ENCODE peak calls at places on chromosome 21, in four cellular contexts. One of them, this sample, is unnamed.

GRCh38 chr21:33268736-33269441 is 2.7 kb downstream of the IL10RB start:
- DNase-seq in esophagus squamous epithelium: no peak
- DNase-seq in left ventricle myocardium inferior: no peak
- DNase-seq in fibroblast of lung: no peak
- DNase-seq in this sample: no peak

GRCh38 chr21:31358148-31358547 is 14.1 kb upstream of the TIAM1 start:
- DNase-seq in left ventricle myocardium inferior: no peak
- DNase-seq in fibroblast of lung: no peak
- DNase-seq in esophagus squamous epithelium: no peak
- DNase-seq in this sample: no peak

GRCh38 chr21:31518580-31518979 is 140.9 kb upstream of the SOD1 start:
- DNase-seq in esophagus squamous epithelium: no peak
- DNase-seq in fibroblast of lung: no peak
- DNase-seq in left ventricle myocardium inferior: no peak
- DNase-seq in this sample: no peak

GRCh38 chr21:31874817-31875216 is 2.0 kb downstream of the HUNK start:
- DNase-seq in esophagus squamous epithelium: no peak
- DNase-seq in left ventricle myocardium inferior: no peak
- DNase-seq in fibroblast of lung: no peak
- DNase-seq in this sample: no peak

GRCh38 chr21:33844104-33844889 is 71.3 kb downstream of the ATP5PO start:
- DNase-seq in left ventricle myocardium inferior: peak
- DNase-seq in esophagus squamous epithelium: no peak
- DNase-seq in fibroblast of lung: no peak
- DNase-seq in this sample: peak

GRCh38 chr21:33541756-33542639 is at the start of gene GART:
- DNase-seq in left ventricle myocardium inferior: peak
- DNase-seq in fibroblast of lung: peak
- DNase-seq in esophagus squamous epithelium: peak
- DNase-seq in this sample: peak

GRCh38 chr21:41726058-41726558 is 40.7 kb downstream of the RIPK4 start:
- DNase-seq in left ventricle myocardium inferior: no peak
- DNase-seq in esophagus squamous epithelium: no peak
- DNase-seq in fibroblast of lung: no peak
- DNase-seq in this sample: no peak

GRCh38 chr21:41926068-41926806 is 27.6 kb downstream of the C2CD2 start:
- DNase-seq in fibroblast of lung: peak
- DNase-seq in left ventricle myocardium inferior: no peak
- DNase-seq in esophagus squamous epithelium: no peak
- DNase-seq in this sample: no peak

GRCh38 chr21:35547946-35548774 is 499.1 kb upstream of the RUNX1 start:
- DNase-seq in fibroblast of lung: no peak
- DNase-seq in esophagus squamous epithelium: no peak
- DNase-seq in left ventricle myocardium inferior: no peak
- DNase-seq in this sample: no peak

GRCh38 chr21:22235866-22236590 is 1237.8 kb downstream of the NCAM2 start:
- DNase-seq in fibroblast of lung: no peak
- DNase-seq in esophagus squamous epithelium: no peak
- DNase-seq in left ventricle myocardium inferior: no peak
- DNase-seq in this sample: no peak

GRCh38 chr21:44253832-44254700 is 7.6 kb downstream of the DNMT3L start:
- DNase-seq in fibroblast of lung: no peak
- DNase-seq in esophagus squamous epithelium: no peak
- DNase-seq in left ventricle myocardium inferior: no peak
- DNase-seq in this sample: peak

GRCh38 chr21:17003763-17004373 is 509.0 kb upstream of the CXADR start:
- DNase-seq in left ventricle myocardium inferior: no peak
- DNase-seq in fibroblast of lung: peak
- DNase-seq in esophagus squamous epithelium: no peak
- DNase-seq in this sample: no peak

GRCh38 chr21:45095505-45095904 is 21.1 kb downstream of the ADARB1 start:
- DNase-seq in fibroblast of lung: no peak
- DNase-seq in left ventricle myocardium inferior: no peak
- DNase-seq in esophagus squamous epithelium: no peak
- DNase-seq in this sample: no peak

GRCh38 chr21:39511102-39511501 is 59.3 kb downstream of the SH3BGR start:
- DNase-seq in left ventricle myocardium inferior: no peak
- DNase-seq in fibroblast of lung: no peak
- DNase-seq in esophagus squamous epithelium: no peak
- DNase-seq in this sample: no peak

GRCh38 chr21:25508364-25508763 is 98.9 kb downstream of the MRPL39 start:
- DNase-seq in esophagus squamous epithelium: no peak
- DNase-seq in left ventricle myocardium inferior: no peak
- DNase-seq in fibroblast of lung: no peak
- DNase-seq in this sample: no peak

GRCh38 chr21:36082140-36082742 is 12.4 kb downstream of the CBR1 start:
- DNase-seq in fibroblast of lung: peak
- DNase-seq in left ventricle myocardium inferior: no peak
- DNase-seq in esophagus squamous epithelium: no peak
- DNase-seq in this sample: no peak

GRCh38 chr21:25639167-25639921 is at the start of gene JAM2:
- DNase-seq in fibroblast of lung: peak
- DNase-seq in esophagus squamous epithelium: no peak
- DNase-seq in left ventricle myocardium inferior: peak
- DNase-seq in this sample: no peak

GRCh38 chr21:34603002-34603709 is 11.8 kb downstream of the RCAN1 start:
- DNase-seq in esophagus squamous epithelium: no peak
- DNase-seq in fibroblast of lung: peak
- DNase-seq in left ventricle myocardium inferior: peak
- DNase-seq in this sample: peak

GRCh38 chr21:44800971-44801467 is 601 bp downstream of the UBE2G2 start:
- DNase-seq in esophagus squamous epithelium: no peak
- DNase-seq in left ventricle myocardium inferior: no peak
- DNase-seq in fibroblast of lung: peak
- DNase-seq in this sample: no peak

GRCh38 chr21:33028759-33029511 is 3.2 kb downstream of the OLIG2 start:
- DNase-seq in left ventricle myocardium inferior: no peak
- DNase-seq in esophagus squamous epithelium: no peak
- DNase-seq in fibroblast of lung: no peak
- DNase-seq in this sample: no peak

GRCh38 chr21:36859744-36860501 is 106.5 kb downstream of the HLCS start:
- DNase-seq in fibroblast of lung: peak
- DNase-seq in left ventricle myocardium inferior: peak
- DNase-seq in esophagus squamous epithelium: no peak
- DNase-seq in this sample: no peak

GRCh38 chr21:32248616-32249550 is 30.0 kb downstream of the MIS18A start:
- DNase-seq in left ventricle myocardium inferior: no peak
- DNase-seq in esophagus squamous epithelium: no peak
- DNase-seq in fibroblast of lung: no peak
- DNase-seq in this sample: no peak

GRCh38 chr21:40070871-40071270 is 203.6 kb downstream of the PCP4 start:
- DNase-seq in left ventricle myocardium inferior: no peak
- DNase-seq in fibroblast of lung: no peak
- DNase-seq in esophagus squamous epithelium: no peak
- DNase-seq in this sample: no peak

GRCh38 chr21:25234857-25235801 is 372.2 kb downstream of the MRPL39 start:
- DNase-seq in fibroblast of lung: no peak
- DNase-seq in esophagus squamous epithelium: no peak
- DNase-seq in left ventricle myocardium inferior: no peak
- DNase-seq in this sample: no peak

GRCh38 chr21:25967566-25968438 is 202.8 kb downstream of the APP start:
- DNase-seq in left ventricle myocardium inferior: no peak
- DNase-seq in fibroblast of lung: no peak
- DNase-seq in esophagus squamous epithelium: no peak
- DNase-seq in this sample: no peak

GRCh38 chr21:32135401-32136363 is 143.2 kb downstream of the MIS18A start:
- DNase-seq in esophagus squamous epithelium: no peak
- DNase-seq in fibroblast of lung: no peak
- DNase-seq in left ventricle myocardium inferior: no peak
- DNase-seq in this sample: no peak

GRCh38 chr21:37370152-37371040 is 3.8 kb downstream of the DYRK1A start:
- DNase-seq in left ventricle myocardium inferior: no peak
- DNase-seq in esophagus squamous epithelium: no peak
- DNase-seq in fibroblast of lung: peak
- DNase-seq in this sample: no peak

GRCh38 chr21:37155216-37155615 is 82.2 kb downstream of the TTC3 start:
- DNase-seq in esophagus squamous epithelium: no peak
- DNase-seq in fibroblast of lung: no peak
- DNase-seq in left ventricle myocardium inferior: no peak
- DNase-seq in this sample: no peak

GRCh38 chr21:34589511-34590282 is 25.2 kb downstream of the RCAN1 start:
- DNase-seq in fibroblast of lung: no peak
- DNase-seq in esophagus squamous epithelium: no peak
- DNase-seq in left ventricle myocardium inferior: no peak
- DNase-seq in this sample: no peak

GRCh38 chr21:33229776-33230517 is at the start of gene IFNAR2:
- DNase-seq in fibroblast of lung: peak
- DNase-seq in left ventricle myocardium inferior: peak
- DNase-seq in esophagus squamous epithelium: no peak
- DNase-seq in this sample: peak

GRCh38 chr21:31162827-31163226 is 124.6 kb upstream of the KRTAP19-8 start:
- DNase-seq in esophagus squamous epithelium: no peak
- DNase-seq in left ventricle myocardium inferior: no peak
- DNase-seq in fibroblast of lung: peak
- DNase-seq in this sample: no peak

GRCh38 chr21:26554365-26554764 is 18.7 kb downstream of the CYYR1 start:
- DNase-seq in esophagus squamous epithelium: no peak
- DNase-seq in fibroblast of lung: no peak
- DNase-seq in left ventricle myocardium inferior: no peak
- DNase-seq in this sample: no peak

DNA sequence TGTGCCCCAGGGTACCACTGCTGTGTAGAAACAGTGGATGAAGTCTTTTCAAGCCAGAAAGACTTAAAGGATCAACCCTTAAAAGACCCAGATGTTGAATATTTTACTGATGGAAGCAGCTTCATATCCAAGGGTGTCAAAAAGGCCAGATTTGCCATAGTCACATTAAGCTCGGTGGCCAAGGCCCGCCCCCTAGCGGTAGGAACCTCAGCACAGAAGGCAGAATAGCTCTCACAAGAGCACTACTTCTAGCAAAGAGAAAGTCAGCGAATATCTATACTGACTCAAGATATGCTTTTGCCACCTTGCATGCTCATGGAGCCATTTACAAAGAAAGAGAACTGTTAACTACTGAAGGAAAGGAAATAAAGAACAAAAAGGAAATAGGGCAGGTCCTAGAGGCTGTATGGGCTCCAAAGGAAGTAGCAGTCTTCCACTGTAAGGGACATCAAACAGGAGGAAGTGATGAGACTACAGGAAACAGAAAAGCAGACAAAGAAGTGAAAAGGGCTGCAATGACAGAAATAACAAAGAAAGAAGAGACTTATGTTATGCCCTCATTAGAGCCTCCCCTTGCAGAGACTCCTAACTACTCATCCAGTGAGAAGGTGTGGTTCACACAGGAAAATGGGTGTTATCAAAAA is 90.5 kb downstream of the LIPI start:
- DNase-seq in fibroblast of lung: no peak
- DNase-seq in esophagus squamous epithelium: no peak
- DNase-seq in left ventricle myocardium inferior: no peak
- DNase-seq in this sample: no peak
- TF ChIP-seq CTCF in fibroblast of lung: no peak
- TF ChIP-seq CTCF in esophagus squamous epithelium: peak
- TF ChIP-seq CTCF in left ventricle myocardium inferior: peak
- TF ChIP-seq CTCF in this sample: no peak

GRCh38 chr21:28833609-28834008 is 159.1 kb downstream of the LTN1 start:
- DNase-seq in esophagus squamous epithelium: no peak
- DNase-seq in fibroblast of lung: no peak
- DNase-seq in left ventricle myocardium inferior: no peak
- DNase-seq in this sample: no peak

GRCh38 chr21:28832013-28832714 is 160.5 kb downstream of the LTN1 start:
- DNase-seq in left ventricle myocardium inferior: no peak
- DNase-seq in esophagus squamous epithelium: no peak
- DNase-seq in fibroblast of lung: no peak
- DNase-seq in this sample: no peak

GRCh38 chr21:28833181-28833580 is 159.5 kb downstream of the LTN1 start:
- DNase-seq in esophagus squamous epithelium: no peak
- DNase-seq in fibroblast of lung: no peak
- DNase-seq in left ventricle myocardium inferior: no peak
- DNase-seq in this sample: no peak

GRCh38 chr21:28832715-28833061 is 160.0 kb downstream of the LTN1 start:
- DNase-seq in fibroblast of lung: no peak
- DNase-seq in esophagus squamous epithelium: no peak
- DNase-seq in left ventricle myocardium inferior: no peak
- DNase-seq in this sample: no peak

DNA sequence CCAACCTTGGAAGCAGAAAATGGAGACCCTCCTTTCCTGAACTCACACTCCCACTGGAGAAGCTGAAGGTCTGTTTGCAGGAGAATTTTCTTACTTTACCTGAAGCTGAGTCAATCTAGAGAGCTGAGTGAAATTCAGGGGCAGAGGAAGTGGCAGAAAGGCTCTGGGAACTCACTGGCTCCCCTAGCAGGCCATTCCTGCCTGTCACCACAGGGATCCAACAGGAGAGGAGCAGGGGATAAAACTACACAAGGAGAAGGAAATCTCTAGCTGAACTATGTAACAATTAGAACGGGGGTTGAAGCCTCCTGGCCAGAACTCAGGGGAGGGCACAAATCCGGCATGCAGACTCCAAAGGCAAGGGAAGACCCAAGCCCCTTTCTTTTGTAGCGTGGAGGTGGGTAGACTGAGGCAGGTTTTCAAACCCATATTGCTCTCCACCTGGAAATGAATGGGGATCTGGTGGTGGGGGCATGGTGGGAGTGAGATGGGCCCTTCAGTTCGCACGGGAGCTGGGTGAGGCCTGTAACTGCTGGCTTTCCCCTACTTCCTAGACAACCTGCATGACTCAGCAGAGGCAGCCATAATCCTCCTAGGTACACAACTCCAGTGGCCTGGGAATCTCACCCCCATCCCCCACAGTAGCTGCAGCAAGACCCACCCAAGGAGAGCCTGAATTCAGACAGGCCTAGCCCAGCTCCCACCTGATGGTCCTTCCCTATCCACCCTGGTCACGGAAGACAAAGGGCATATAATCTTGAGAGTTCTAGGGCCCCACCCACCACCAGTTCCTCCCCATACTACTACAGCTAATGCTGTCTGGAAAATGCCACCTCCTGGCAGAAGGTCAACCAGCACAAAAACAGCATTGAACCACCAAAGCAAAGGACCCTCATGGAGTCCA is 158.1 kb downstream of the LTN1 start:
- DNase-seq in esophagus squamous epithelium: no peak
- DNase-seq in fibroblast of lung: no peak
- DNase-seq in left ventricle myocardium inferior: no peak
- DNase-seq in this sample: no peak
- H3K4me3 ChIP-seq in esophagus squamous epithelium: no peak
- H3K4me3 ChIP-seq in fibroblast of lung: no peak
- H3K4me3 ChIP-seq in left ventricle myocardium inferior: no peak
- H3K4me3 ChIP-seq in this sample: no peak

GRCh38 chr21:38494254-38494648 is 4.0 kb downstream of the ERG start:
- DNase-seq in left ventricle myocardium inferior: no peak
- DNase-seq in esophagus squamous epithelium: no peak
- DNase-seq in fibroblast of lung: no peak
- DNase-seq in this sample: no peak
- H3K27ac ChIP-seq in left ventricle myocardium inferior: peak
- H3K27ac ChIP-seq in esophagus squamous epithelium: peak
- H3K27ac ChIP-seq in fibroblast of lung: no peak
- H3K27ac ChIP-seq in this sample: peak

DNA sequence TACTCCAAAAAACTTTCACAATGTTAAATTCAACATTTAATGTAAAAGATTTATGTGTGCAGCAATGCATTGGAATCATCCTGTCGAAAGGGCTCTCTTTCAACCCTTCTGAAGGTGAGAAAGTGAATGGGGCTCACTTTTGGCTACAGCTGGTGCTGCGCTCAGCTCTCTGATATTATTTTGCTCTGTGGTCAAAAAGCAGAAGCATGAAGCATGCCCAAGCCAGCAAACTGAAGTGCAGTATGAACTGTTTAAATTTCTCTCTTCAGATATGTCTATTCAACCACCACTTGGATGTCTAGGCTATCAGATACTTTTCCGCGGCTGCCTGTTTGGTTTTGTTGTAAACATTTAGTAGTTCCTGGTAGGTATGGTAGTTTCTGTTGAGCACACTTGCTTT is 216.8 kb upstream of the TMPRSS15 start:
- DNase-seq in left ventricle myocardium inferior: no peak
- DNase-seq in fibroblast of lung: no peak
- DNase-seq in esophagus squamous epithelium: no peak
- DNase-seq in this sample: no peak
- TF ChIP-seq CTCF in left ventricle myocardium inferior: no peak
- TF ChIP-seq CTCF in fibroblast of lung: no peak
- TF ChIP-seq CTCF in esophagus squamous epithelium: no peak
- TF ChIP-seq CTCF in this sample: no peak

This sample was measured in coronary artery.